ENCODE peak calls at places on chromosome 15, in seven cellular contexts. P is upper lobe of left lung, E is endothelial cell of umbilical vein, F is transverse colon, K is HL-60, H is stomach, V is HepG2. M is an unnamed sample.

GRCh38 chr15:44719293-44719999 is 8.1 kb downstream of the B2M start:
- DNase-seq in P (no peak), E (no peak), F (no peak), K (peak), H (no peak), V (peak), M (no peak)

GRCh38 chr15:70156781-70157261 is 59.1 kb upstream of the TLE3 start:
- DNase-seq in P (peak), E (peak), F (no peak), K (no peak), H (peak), V (no peak), M (no peak)

GRCh38 chr15:68328485-68328884 is 50.9 kb downstream of the FEM1B start:
- DNase-seq in P (no peak), E (no peak), F (no peak), K (no peak), H (no peak), V (no peak), M (no peak)

GRCh38 chr15:39914977-39915376 is 5.1 kb downstream of the GPR176 start:
- DNase-seq in P (no peak), E (no peak), F (no peak), K (no peak), H (no peak), V (no peak), M (no peak)

GRCh38 chr15:34335176-34335575 is 2.4 kb downstream of the SLC12A6 start:
- DNase-seq in P (no peak), E (peak), F (no peak), K (peak), H (no peak), V (no peak), M (no peak)

GRCh38 chr15:96340611-96341464 is 10.3 kb downstream of the NR2F2 start:
- DNase-seq in P (peak), E (peak), F (peak), K (no peak), H (no peak), V (no peak), M (peak)

GRCh38 chr15:56963719-56964118 is 45.3 kb downstream of the TCF12 start:
- DNase-seq in P (no peak), E (no peak), F (no peak), K (no peak), H (no peak), V (peak), M (no peak)

GRCh38 chr15:48463366-48463880 is 132.2 kb downstream of the DUT start:
- DNase-seq in P (no peak), E (no peak), F (no peak), K (no peak), H (no peak), V (no peak), M (no peak)

GRCh38 chr15:42772901-42773300 is 36.0 kb upstream of the CDAN1 start:
- DNase-seq in P (no peak), E (no peak), F (no peak), K (no peak), H (no peak), V (no peak), M (no peak)

GRCh38 chr15:89680282-89680873 is 1.2 kb upstream of the PLIN1 start:
- DNase-seq in P (no peak), E (peak), F (peak), K (no peak), H (peak), V (peak), M (no peak)
- TF ChIP-seq POLR2AphosphoS5 in P (peak), E (no peak), F (peak), K (no peak), H (peak), V (no peak), M (peak)

GRCh38 chr15:101159096-101159935 is 92.5 kb downstream of the CHSY1 start:
- DNase-seq in P (no peak), E (peak), F (no peak), K (peak), H (no peak), V (no peak), M (no peak)
- TF ChIP-seq CTCF in P (no peak), E (no peak), F (no peak), K (no peak), H (no peak), V (no peak), M (no peak)

DNA sequence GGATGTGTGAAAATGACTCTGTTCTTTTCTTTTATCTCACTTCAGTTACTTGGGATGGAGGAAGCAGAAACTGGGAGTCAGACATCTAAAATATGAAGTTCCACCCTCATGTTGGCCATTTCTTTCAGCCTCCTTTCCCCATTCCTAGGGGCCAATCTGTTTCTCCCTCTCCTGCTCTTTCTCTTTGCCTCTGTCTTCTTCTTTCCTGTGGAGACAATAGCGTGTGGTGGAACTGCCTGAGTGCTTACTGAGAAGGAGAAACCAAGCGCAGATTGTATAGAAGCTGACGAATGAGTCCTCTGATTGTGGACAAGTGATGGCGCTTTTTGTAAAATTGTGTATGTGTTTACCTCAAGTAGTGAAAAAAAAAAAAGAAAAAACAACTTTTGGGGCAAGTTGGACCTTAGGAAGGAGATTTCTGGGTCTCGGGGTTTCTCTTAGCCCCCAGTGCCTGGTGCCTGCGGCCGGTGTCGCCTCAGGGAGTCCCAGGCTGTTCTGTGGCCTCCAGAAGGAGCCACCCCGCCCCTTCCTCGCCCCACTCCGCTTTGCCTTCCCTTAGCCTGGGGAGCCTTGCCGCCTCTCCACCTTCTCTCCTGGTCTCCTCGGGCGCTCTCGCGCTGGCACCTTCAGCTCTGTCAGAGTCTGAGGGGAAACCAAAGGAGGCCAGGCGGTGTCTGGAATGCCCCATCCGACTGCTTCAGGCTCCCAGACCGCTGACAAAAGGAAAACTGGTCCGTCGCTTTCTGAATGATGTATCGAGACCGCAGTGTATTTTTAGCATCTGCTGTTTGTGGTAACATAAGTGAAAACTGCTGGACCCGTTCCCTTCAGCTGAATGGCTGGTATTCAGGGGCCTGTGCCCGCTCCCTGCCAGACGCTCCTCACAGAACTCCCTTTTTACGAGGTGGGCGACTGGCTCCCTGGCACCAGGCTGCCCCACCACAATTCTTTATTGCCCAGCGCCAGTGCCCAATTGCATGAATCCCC is 30.1 kb downstream of the SCG5 start:
- DNase-seq in P (peak), E (no peak), F (no peak), K (no peak), H (no peak), V (no peak), M (no peak)
- TF ChIP-seq POLR2AphosphoS5 in P (no peak), E (no peak), F (no peak), K (no peak), H (no peak), V (no peak), M (no peak)

GRCh38 chr15:37984368-37984767 is 49.9 kb downstream of the TMCO5A start:
- DNase-seq in P (no peak), E (no peak), F (no peak), K (no peak), H (no peak), V (no peak), M (no peak)

GRCh38 chr15:37980010-37980409 is 45.6 kb downstream of the TMCO5A start:
- DNase-seq in P (peak), E (no peak), F (no peak), K (no peak), H (no peak), V (no peak), M (no peak)

GRCh38 chr15:37979597-37979996 is 45.2 kb downstream of the TMCO5A start:
- DNase-seq in P (peak), E (no peak), F (no peak), K (no peak), H (no peak), V (no peak), M (no peak)

GRCh38 chr15:37978231-37978630 is 43.8 kb downstream of the TMCO5A start:
- DNase-seq in P (peak), E (no peak), F (no peak), K (no peak), H (no peak), V (no peak), M (no peak)

GRCh38 chr15:37981781-37982180 is 47.3 kb downstream of the TMCO5A start:
- DNase-seq in P (no peak), E (peak), F (no peak), K (no peak), H (no peak), V (peak), M (no peak)
- TF ChIP-seq CTCF in P (no peak), E (peak), F (peak), K (peak), H (no peak), V (peak), M (peak)

GRCh38 chr15:80123034-80123433 is 29.8 kb upstream of the FAH start:
- DNase-seq in P (no peak), E (no peak), F (no peak), K (peak), H (no peak), V (no peak), M (no peak)
- TF ChIP-seq POLR2AphosphoS5 in P (no peak), E (no peak), F (no peak), K (no peak), H (no peak), V (no peak), M (no peak)

GRCh38 chr15:77548608-77549551 is 83.8 kb downstream of the LINGO1 start:
- DNase-seq in P (peak), E (no peak), F (no peak), K (peak), H (no peak), V (no peak), M (no peak)
- TF ChIP-seq CTCF in P (no peak), E (no peak), F (no peak), K (no peak), H (no peak), V (no peak), M (no peak)

DNA sequence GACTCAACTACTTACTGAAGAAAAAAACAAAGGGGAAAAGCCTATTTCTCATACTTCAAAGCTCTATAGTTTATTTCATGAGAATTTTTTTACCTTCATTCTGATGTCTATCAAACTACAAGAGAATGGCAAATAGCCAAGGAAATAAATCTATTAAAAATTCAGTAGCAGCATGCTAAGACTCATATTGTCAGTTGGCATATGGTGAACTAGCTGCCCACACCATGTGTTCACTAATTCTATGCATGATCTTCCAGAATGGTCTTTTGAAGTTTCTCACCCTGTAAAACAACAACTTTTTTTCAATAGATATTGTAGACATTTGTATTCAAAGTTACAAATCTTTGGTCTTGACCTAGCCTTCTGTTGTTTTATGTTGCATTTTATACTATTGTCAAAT is 386.2 kb downstream of the RSL24D1 start:
- DNase-seq in P (no peak), E (no peak), F (no peak), K (no peak), H (no peak), V (no peak), M (no peak)
- TF ChIP-seq POLR2AphosphoS5 in P (no peak), E (no peak), F (no peak), K (no peak), H (no peak), V (no peak), M (no peak)

DNA sequence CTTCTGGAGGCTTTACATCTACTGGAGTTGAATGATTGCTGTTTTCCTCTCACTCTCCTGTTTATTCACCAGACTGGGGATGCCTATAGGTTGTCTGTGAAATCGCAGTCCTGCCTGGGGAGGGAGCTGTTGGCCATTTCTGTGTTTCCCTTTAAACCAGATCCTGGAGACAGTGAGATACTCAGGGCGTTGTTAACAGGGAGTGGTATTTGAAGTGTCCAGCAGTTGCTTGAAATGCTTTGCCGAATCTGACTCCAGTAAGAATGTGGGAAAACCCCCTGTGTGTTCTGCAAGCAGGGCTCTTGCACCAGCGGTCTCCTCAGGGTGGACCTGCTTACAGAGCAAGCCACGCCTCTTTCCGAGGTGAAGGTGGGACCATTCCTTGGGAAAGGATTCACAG is 4.3 kb upstream of the LRRK1 start:
- DNase-seq in P (no peak), E (no peak), F (no peak), K (no peak), H (no peak), V (no peak), M (no peak)
- TF ChIP-seq CTCF in P (peak), E (no peak), F (no peak), K (no peak), H (no peak), V (no peak), M (no peak)

DNA sequence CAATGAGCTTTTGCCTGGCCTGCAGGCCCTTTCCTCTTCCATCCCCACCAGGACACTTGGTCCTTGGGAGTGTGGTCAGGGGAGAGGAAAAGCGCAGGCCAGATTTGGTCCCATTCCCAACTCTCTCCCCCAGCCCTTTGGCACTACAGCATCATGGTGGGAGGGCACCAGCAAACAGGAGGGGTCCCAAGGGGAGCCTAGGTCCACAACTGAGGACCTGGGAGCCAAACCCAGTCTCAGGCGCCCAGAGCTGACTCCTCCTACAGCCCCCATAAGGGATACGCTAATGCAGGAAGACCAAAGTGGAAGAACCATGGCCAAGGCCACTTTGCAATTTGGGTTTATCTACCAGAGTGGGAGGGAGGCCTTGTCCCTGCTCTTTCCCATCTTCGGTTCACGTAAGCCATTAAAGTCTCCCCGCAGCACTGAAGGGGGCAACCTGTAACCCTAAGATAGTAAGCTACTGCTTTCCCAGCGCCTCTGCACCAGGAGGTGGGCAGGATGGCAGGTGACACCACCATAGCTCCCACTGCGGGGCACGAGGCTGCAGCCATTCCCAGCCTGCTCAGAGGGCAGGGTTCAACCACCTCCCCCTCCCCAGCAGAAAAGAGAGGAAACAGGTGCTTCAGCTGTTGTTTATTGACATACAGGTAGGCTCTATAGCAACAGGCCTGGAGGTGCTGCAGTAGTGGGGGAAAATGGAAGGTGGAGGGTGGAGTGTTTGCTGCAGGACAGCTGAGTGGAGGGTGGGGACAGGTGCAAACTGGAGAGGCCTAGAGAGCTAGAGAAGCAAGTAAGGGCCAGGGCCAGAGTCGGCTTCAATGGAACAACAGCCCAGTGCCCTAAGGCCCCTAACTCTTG is 1.1 kb upstream of the GRAMD2A start:
- DNase-seq in P (no peak), E (no peak), F (no peak), K (no peak), H (no peak), V (no peak), M (no peak)
- TF ChIP-seq POLR2AphosphoS5 in P (peak), E (no peak), F (no peak), K (peak), H (no peak), V (peak), M (no peak)